ENCODE peak calls at places on chromosomes 5 and 9, in nine cellular contexts. One of them, this sample, is unnamed.

GRCh38 chr9:112002131-112002846 is 105.7 kb downstream of the UGCG start:
- DNase-seq in heart right ventricle: no peak
- DNase-seq in OCI-LY7: no peak
- DNase-seq in H1: no peak
- DNase-seq in foreskin fibroblast: no peak
- DNase-seq in left ventricle myocardium inferior: no peak
- DNase-seq in lower leg skin: no peak
- DNase-seq in psoas muscle: no peak
- DNase-seq in stomach: no peak
- DNase-seq in this sample: no peak

GRCh38 chr5:93891491-93892480 is 150.4 kb upstream of the POU5F2 start:
- DNase-seq in heart right ventricle: no peak
- DNase-seq in OCI-LY7: no peak
- DNase-seq in H1: no peak
- DNase-seq in foreskin fibroblast: no peak
- DNase-seq in left ventricle myocardium inferior: no peak
- DNase-seq in lower leg skin: no peak
- DNase-seq in psoas muscle: no peak
- DNase-seq in stomach: no peak
- DNase-seq in this sample: no peak

GRCh38 chr9:734831-735511 is 106.5 kb upstream of the DMRT1 start:
- DNase-seq in heart right ventricle: no peak
- DNase-seq in OCI-LY7: no peak
- DNase-seq in H1: no peak
- DNase-seq in foreskin fibroblast: peak; percentile 96
- DNase-seq in left ventricle myocardium inferior: no peak
- DNase-seq in lower leg skin: no peak
- DNase-seq in psoas muscle: no peak
- DNase-seq in stomach: no peak
- DNase-seq in this sample: no peak

GRCh38 chr5:5585751-5586341 is 163.4 kb downstream of the ICE1 start:
- DNase-seq in heart right ventricle: no peak
- DNase-seq in OCI-LY7: peak; percentile 4
- DNase-seq in H1: no peak
- DNase-seq in foreskin fibroblast: no peak
- DNase-seq in left ventricle myocardium inferior: no peak
- DNase-seq in lower leg skin: no peak
- DNase-seq in psoas muscle: no peak
- DNase-seq in stomach: no peak
- DNase-seq in this sample: no peak

GRCh38 chr5:73633060-73633459 is 7.1 kb downstream of the ARHGEF28 start:
- DNase-seq in heart right ventricle: no peak
- DNase-seq in OCI-LY7: no peak
- DNase-seq in H1: no peak
- DNase-seq in foreskin fibroblast: peak; percentile 25
- DNase-seq in left ventricle myocardium inferior: no peak
- DNase-seq in lower leg skin: no peak
- DNase-seq in psoas muscle: no peak
- DNase-seq in stomach: no peak
- DNase-seq in this sample: no peak

GRCh38 chr5:137206030-137206715 is 293.0 kb downstream of the SPOCK1 start:
- DNase-seq in heart right ventricle: no peak
- DNase-seq in OCI-LY7: no peak
- DNase-seq in H1: no peak
- DNase-seq in foreskin fibroblast: peak; percentile 69
- DNase-seq in left ventricle myocardium inferior: no peak
- DNase-seq in lower leg skin: no peak
- DNase-seq in psoas muscle: no peak
- DNase-seq in stomach: peak; percentile 35
- DNase-seq in this sample: peak; percentile 80

GRCh38 chr5:71865202-71865601 is 146.1 kb downstream of the CARTPT start:
- DNase-seq in heart right ventricle: no peak
- DNase-seq in OCI-LY7: no peak
- DNase-seq in H1: no peak
- DNase-seq in foreskin fibroblast: peak; percentile 67
- DNase-seq in left ventricle myocardium inferior: no peak
- DNase-seq in lower leg skin: no peak
- DNase-seq in psoas muscle: no peak
- DNase-seq in stomach: no peak
- DNase-seq in this sample: peak; percentile 77

GRCh38 chr5:115842952-115843351 is 1.2 kb downstream of the AP3S1 start:
- DNase-seq in heart right ventricle: no peak
- DNase-seq in OCI-LY7: peak; percentile 18
- DNase-seq in H1: no peak
- DNase-seq in foreskin fibroblast: no peak
- DNase-seq in left ventricle myocardium inferior: no peak
- DNase-seq in lower leg skin: no peak
- DNase-seq in psoas muscle: no peak
- DNase-seq in stomach: no peak
- DNase-seq in this sample: no peak

GRCh38 chr5:172177232-172177631 is 10.8 kb downstream of the STK10 start:
- DNase-seq in heart right ventricle: no peak
- DNase-seq in OCI-LY7: no peak
- DNase-seq in H1: no peak
- DNase-seq in foreskin fibroblast: no peak
- DNase-seq in left ventricle myocardium inferior: no peak
- DNase-seq in lower leg skin: no peak
- DNase-seq in psoas muscle: no peak
- DNase-seq in stomach: no peak
- DNase-seq in this sample: no peak

GRCh38 chr5:28216939-28217360 is 1178.6 kb upstream of the CDH9 start:
- DNase-seq in heart right ventricle: no peak
- DNase-seq in OCI-LY7: no peak
- DNase-seq in H1: no peak
- DNase-seq in foreskin fibroblast: no peak
- DNase-seq in left ventricle myocardium inferior: no peak
- DNase-seq in lower leg skin: no peak
- DNase-seq in psoas muscle: no peak
- DNase-seq in stomach: no peak
- DNase-seq in this sample: no peak

GRCh38 chr5:2759696-2760461 is 8.4 kb upstream of the IRX2 start:
- DNase-seq in heart right ventricle: no peak
- DNase-seq in OCI-LY7: no peak
- DNase-seq in H1: peak; percentile 44
- DNase-seq in foreskin fibroblast: no peak
- DNase-seq in left ventricle myocardium inferior: no peak
- DNase-seq in lower leg skin: no peak
- DNase-seq in psoas muscle: no peak
- DNase-seq in stomach: no peak
- DNase-seq in this sample: peak; percentile 66

GRCh38 chr9:127455299-127455992 is 4.1 kb downstream of the LRSAM1 start:
- DNase-seq in heart right ventricle: peak; percentile 46
- DNase-seq in OCI-LY7: peak; percentile 52
- DNase-seq in H1: no peak
- DNase-seq in foreskin fibroblast: peak; percentile 37
- DNase-seq in left ventricle myocardium inferior: peak; percentile 44
- DNase-seq in lower leg skin: no peak
- DNase-seq in psoas muscle: peak; percentile 44
- DNase-seq in stomach: peak; percentile 58
- DNase-seq in this sample: peak; percentile 51

GRCh38 chr9:119372951-119373350 is 3.7 kb upstream of the BRINP1 start:
- DNase-seq in heart right ventricle: no peak
- DNase-seq in OCI-LY7: no peak
- DNase-seq in H1: no peak
- DNase-seq in foreskin fibroblast: no peak
- DNase-seq in left ventricle myocardium inferior: no peak
- DNase-seq in lower leg skin: no peak
- DNase-seq in psoas muscle: no peak
- DNase-seq in stomach: no peak
- DNase-seq in this sample: no peak

GRCh38 chr5:56314536-56314935 is 81.4 kb upstream of the ANKRD55 start:
- DNase-seq in heart right ventricle: peak; percentile 38
- DNase-seq in OCI-LY7: peak; percentile 66
- DNase-seq in H1: no peak
- DNase-seq in foreskin fibroblast: no peak
- DNase-seq in left ventricle myocardium inferior: peak; percentile 17
- DNase-seq in lower leg skin: no peak
- DNase-seq in psoas muscle: no peak
- DNase-seq in stomach: no peak
- DNase-seq in this sample: peak; percentile 23

GRCh38 chr9:105972805-105973204 is 278.5 kb downstream of the TMEM38B start:
- DNase-seq in heart right ventricle: no peak
- DNase-seq in OCI-LY7: no peak
- DNase-seq in H1: no peak
- DNase-seq in foreskin fibroblast: no peak
- DNase-seq in left ventricle myocardium inferior: no peak
- DNase-seq in lower leg skin: no peak
- DNase-seq in psoas muscle: no peak
- DNase-seq in stomach: no peak
- DNase-seq in this sample: no peak

DNA sequence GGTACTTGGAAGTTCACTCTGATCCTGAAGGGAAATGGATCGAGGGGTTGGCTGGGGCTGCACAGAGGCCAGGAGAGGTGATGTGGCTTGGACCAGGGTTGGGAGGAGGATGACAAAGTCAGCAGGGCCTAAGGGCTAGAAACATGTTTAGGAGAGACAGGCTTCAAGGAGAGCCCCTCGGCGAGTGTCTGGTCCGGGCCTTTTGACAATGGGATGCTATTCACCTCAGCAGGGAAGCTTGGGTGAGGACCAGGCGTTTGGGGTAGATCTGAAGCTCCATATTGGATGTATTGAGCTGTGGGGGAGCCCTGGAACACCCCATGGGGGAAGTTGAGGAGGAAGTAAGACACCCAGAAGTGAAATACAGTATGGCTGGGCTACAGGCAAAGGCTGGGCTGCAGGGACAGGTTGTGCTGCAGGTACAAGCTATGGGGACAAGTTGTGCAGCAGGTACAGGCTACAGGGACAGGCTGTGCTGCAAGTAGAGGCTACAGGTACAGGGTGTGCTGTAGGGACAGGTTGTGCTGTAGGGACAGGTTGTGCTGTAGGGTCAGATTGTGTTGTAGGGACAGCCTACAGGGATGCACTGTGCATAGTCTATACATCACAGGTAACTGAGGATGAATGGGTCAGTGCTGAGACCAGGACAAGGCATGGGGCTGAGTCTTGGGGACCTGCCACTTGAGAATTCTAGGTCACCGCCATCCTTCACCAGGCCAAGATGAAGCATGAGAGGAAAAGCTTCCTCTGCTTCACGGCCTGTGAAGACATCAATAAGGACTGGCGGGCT is 22.7 kb upstream of the FIBCD1 start:
- DNase-seq in heart right ventricle: no peak
- DNase-seq in OCI-LY7: no peak
- DNase-seq in H1: no peak
- DNase-seq in foreskin fibroblast: no peak
- DNase-seq in left ventricle myocardium inferior: no peak
- DNase-seq in lower leg skin: no peak
- DNase-seq in psoas muscle: no peak
- DNase-seq in stomach: no peak
- DNase-seq in this sample: no peak
- H3K4me3 ChIP-seq in heart right ventricle: no peak overlapping the region
- H3K4me3 ChIP-seq in OCI-LY7: no peak overlapping the region
- H3K4me3 ChIP-seq in H1: no peak overlapping the region
- H3K4me3 ChIP-seq in foreskin fibroblast: no peak overlapping the region
- H3K4me3 ChIP-seq in left ventricle myocardium inferior: no peak overlapping the region
- H3K4me3 ChIP-seq in lower leg skin: no peak overlapping the region
- H3K4me3 ChIP-seq in psoas muscle: no peak overlapping the region
- H3K4me3 ChIP-seq in stomach: no peak overlapping the region
- H3K4me3 ChIP-seq in this sample: no peak overlapping the region

GRCh38 chr9:38371495-38371894 is 21.0 kb upstream of the ALDH1B1 start:
- DNase-seq in heart right ventricle: no peak
- DNase-seq in OCI-LY7: peak; percentile 21
- DNase-seq in H1: no peak
- DNase-seq in foreskin fibroblast: peak; percentile 12
- DNase-seq in left ventricle myocardium inferior: no peak
- DNase-seq in lower leg skin: no peak
- DNase-seq in psoas muscle: no peak
- DNase-seq in stomach: peak; percentile 52
- DNase-seq in this sample: peak; percentile 74
- TF ChIP-seq CTCF in heart right ventricle: no peak
- TF ChIP-seq CTCF in OCI-LY7: peak; percentile 47
- TF ChIP-seq CTCF in H1: no peak
- TF ChIP-seq CTCF in foreskin fibroblast: peak; percentile 20
- TF ChIP-seq CTCF in left ventricle myocardium inferior: peak; percentile 26
- TF ChIP-seq CTCF in lower leg skin: no peak
- TF ChIP-seq CTCF in psoas muscle: peak; percentile 47
- TF ChIP-seq CTCF in stomach: no peak
- TF ChIP-seq CTCF in this sample: peak; percentile 68

GRCh38 chr5:65034029-65034781 is 265.5 kb downstream of the CWC27 start:
- DNase-seq in heart right ventricle: no peak
- DNase-seq in OCI-LY7: peak; percentile 72
- DNase-seq in H1: no peak
- DNase-seq in foreskin fibroblast: no peak
- DNase-seq in left ventricle myocardium inferior: no peak
- DNase-seq in lower leg skin: no peak
- DNase-seq in psoas muscle: peak; percentile 18
- DNase-seq in stomach: peak; percentile 66
- DNase-seq in this sample: no peak
- H3K4me3 ChIP-seq in heart right ventricle: no peak overlapping the region
- H3K4me3 ChIP-seq in OCI-LY7: peak overlapping the region; percentile 66
- H3K4me3 ChIP-seq in H1: no peak overlapping the region
- H3K4me3 ChIP-seq in foreskin fibroblast: no peak overlapping the region
- H3K4me3 ChIP-seq in left ventricle myocardium inferior: no peak overlapping the region
- H3K4me3 ChIP-seq in lower leg skin: no peak overlapping the region
- H3K4me3 ChIP-seq in psoas muscle: no peak overlapping the region
- H3K4me3 ChIP-seq in stomach: no peak overlapping the region
- H3K4me3 ChIP-seq in this sample: no peak overlapping the region

GRCh38 chr5:36720688-36721087 is 114.3 kb downstream of the SLC1A3 start:
- DNase-seq in heart right ventricle: no peak
- DNase-seq in OCI-LY7: peak; percentile 27
- DNase-seq in H1: no peak
- DNase-seq in foreskin fibroblast: no peak
- DNase-seq in left ventricle myocardium inferior: no peak
- DNase-seq in lower leg skin: no peak
- DNase-seq in psoas muscle: no peak
- DNase-seq in stomach: no peak
- DNase-seq in this sample: peak; percentile 23

GRCh38 chr5:36723921-36724320 is 117.5 kb downstream of the SLC1A3 start:
- DNase-seq in heart right ventricle: no peak
- DNase-seq in OCI-LY7: peak; percentile 42
- DNase-seq in H1: no peak
- DNase-seq in foreskin fibroblast: no peak
- DNase-seq in left ventricle myocardium inferior: no peak
- DNase-seq in lower leg skin: no peak
- DNase-seq in psoas muscle: no peak
- DNase-seq in stomach: no peak
- DNase-seq in this sample: no peak

GRCh38 chr5:36719266-36719665 is 112.9 kb downstream of the SLC1A3 start:
- DNase-seq in heart right ventricle: no peak
- DNase-seq in OCI-LY7: no peak
- DNase-seq in H1: no peak
- DNase-seq in foreskin fibroblast: no peak
- DNase-seq in left ventricle myocardium inferior: no peak
- DNase-seq in lower leg skin: no peak
- DNase-seq in psoas muscle: no peak
- DNase-seq in stomach: no peak
- DNase-seq in this sample: no peak

GRCh38 chr5:36722913-36723312 is 116.5 kb downstream of the SLC1A3 start:
- DNase-seq in heart right ventricle: no peak
- DNase-seq in OCI-LY7: no peak
- DNase-seq in H1: no peak
- DNase-seq in foreskin fibroblast: peak; percentile 29
- DNase-seq in left ventricle myocardium inferior: no peak
- DNase-seq in lower leg skin: no peak
- DNase-seq in psoas muscle: no peak
- DNase-seq in stomach: no peak
- DNase-seq in this sample: no peak

DNA sequence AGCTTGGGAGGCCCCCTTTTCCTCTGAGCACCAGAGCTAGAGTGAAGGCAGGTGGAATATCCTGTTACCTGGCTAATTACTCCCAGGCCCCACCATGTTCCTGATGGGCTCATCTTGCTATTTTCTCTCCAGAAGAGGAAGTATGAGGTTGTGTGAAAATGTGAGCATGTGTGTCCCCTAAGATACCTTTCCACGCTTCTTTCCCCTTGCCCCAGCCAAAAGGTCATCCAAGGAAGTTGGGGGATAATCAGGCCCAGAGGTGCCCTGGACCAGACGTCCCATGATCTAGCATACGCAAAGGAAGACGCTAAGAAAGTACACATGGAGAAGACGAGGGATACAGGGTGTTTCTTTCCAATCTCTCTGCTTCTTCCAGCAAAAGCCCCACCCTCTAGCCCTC is 115.3 kb downstream of the SLC1A3 start:
- DNase-seq in heart right ventricle: no peak
- DNase-seq in OCI-LY7: no peak
- DNase-seq in H1: no peak
- DNase-seq in foreskin fibroblast: no peak
- DNase-seq in left ventricle myocardium inferior: no peak
- DNase-seq in lower leg skin: no peak
- DNase-seq in psoas muscle: no peak
- DNase-seq in stomach: no peak
- DNase-seq in this sample: no peak
- TF ChIP-seq CTCF in heart right ventricle: no peak
- TF ChIP-seq CTCF in OCI-LY7: no peak
- TF ChIP-seq CTCF in H1: no peak
- TF ChIP-seq CTCF in foreskin fibroblast: no peak
- TF ChIP-seq CTCF in left ventricle myocardium inferior: no peak
- TF ChIP-seq CTCF in lower leg skin: no peak
- TF ChIP-seq CTCF in psoas muscle: no peak
- TF ChIP-seq CTCF in stomach: no peak
- TF ChIP-seq CTCF in this sample: no peak